ENCODE peak calls at places on chromosomes 6 and 20, in five cellular contexts. B is PC-3, A is sigmoid colon, C is small intestine, D is cardiac muscle cell. S is an unnamed sample.

GRCh38 chr6:140817176-140817575 is 1315.5 kb upstream of the GJE1 start:
- DNase-seq in B (no peak), A (no peak), C (no peak), D (no peak), S (no peak)

GRCh38 chr6:38773338-38773737 is 58.2 kb downstream of the DNAH8 start:
- DNase-seq in B (peak; percentile 62), A (no peak), C (peak; percentile 18), D (peak; percentile 3), S (no peak)

GRCh38 chr6:146246028-146246427 is 217.2 kb downstream of the GRM1 start:
- DNase-seq in B (no peak), A (no peak), C (no peak), D (peak; percentile 6), S (no peak)

GRCh38 chr20:11020712-11021111 is 346.9 kb upstream of the JAG1 start:
- DNase-seq in B (peak; percentile 49), A (no peak), C (no peak), D (no peak), S (no peak)

GRCh38 chr6:169398342-169399105 is 144.9 kb upstream of the THBS2 start:
- DNase-seq in B (no peak), A (no peak), C (no peak), D (no peak), S (no peak)

GRCh38 chr6:41705996-41706835 is 29.2 kb downstream of the TFEB start:
- DNase-seq in B (peak; percentile 40), A (peak; percentile 93), C (no peak), D (peak; percentile 90), S (peak; percentile 87)

GRCh38 chr20:38791940-38792339 is 13.6 kb upstream of the PPP1R16B start:
- DNase-seq in B (no peak), A (no peak), C (no peak), D (no peak), S (no peak)

GRCh38 chr6:101883398-101883975 is 490.0 kb downstream of the GRIK2 start:
- DNase-seq in B (no peak), A (no peak), C (no peak), D (peak; percentile 8), S (no peak)

GRCh38 chr6:148747493-148748160 is 797 bp downstream of the UST start:
- DNase-seq in B (peak; percentile 40), A (peak; percentile 78), C (peak; percentile 30), D (peak; percentile 69), S (peak; percentile 64)

GRCh38 chr6:166761801-166762200 is 134.8 kb upstream of the RPS6KA2 start:
- DNase-seq in B (no peak), A (no peak), C (no peak), D (no peak), S (no peak)

GRCh38 chr6:138824482-138825134 is 28.7 kb downstream of the ECT2L start:
- DNase-seq in B (no peak), A (no peak), C (no peak), D (no peak), S (no peak)

GRCh38 chr20:25148181-25148981 is 47.1 kb upstream of the ENTPD6 start:
- DNase-seq in B (no peak), A (peak; percentile 85), C (peak; percentile 10), D (peak; percentile 12), S (peak; percentile 53)

GRCh38 chr6:1215023-1215422 is 96.9 kb upstream of the FOXQ1 start:
- DNase-seq in B (no peak), A (no peak), C (no peak), D (no peak), S (no peak)

GRCh38 chr6:141203902-141204575 is 928.7 kb upstream of the GJE1 start:
- DNase-seq in B (no peak), A (no peak), C (no peak), D (no peak), S (no peak)

GRCh38 chr6:137269803-137270202 is 50.6 kb upstream of the IFNGR1 start:
- DNase-seq in B (no peak), A (no peak), C (no peak), D (no peak), S (no peak)

GRCh38 chr20:23926941-23927872 is 47.7 kb upstream of the CST5 start:
- DNase-seq in B (no peak), A (no peak), C (no peak), D (no peak), S (no peak)

GRCh38 chr6:39068391-39068790 is 19.8 kb downstream of the GLP1R start:
- DNase-seq in B (no peak), A (peak; percentile 15), C (no peak), D (no peak), S (no peak)

GRCh38 chr6:167087857-167088256 is 35.0 kb upstream of the CCR6 start:
- DNase-seq in B (no peak), A (no peak), C (no peak), D (no peak), S (no peak)

GRCh38 chr20:10855031-10855430 is 181.2 kb upstream of the JAG1 start:
- DNase-seq in B (no peak), A (no peak), C (no peak), D (no peak), S (no peak)

GRCh38 chr6:158044525-158044888 is 62.8 kb downstream of the SYNJ2 start:
- DNase-seq in B (no peak), A (no peak), C (peak; percentile 32), D (no peak), S (no peak)

GRCh38 chr6:53735896-53736295 is 58.9 kb upstream of the LRRC1 start:
- DNase-seq in B (no peak), A (no peak), C (peak; percentile 42), D (no peak), S (no peak)

GRCh38 chr6:169427856-169428255 is 174.2 kb upstream of the THBS2 start:
- DNase-seq in B (no peak), A (peak; percentile 74), C (no peak), D (no peak), S (no peak)

GRCh38 chr6:53483423-53484353 is 61.2 kb downstream of the GCLC start:
- DNase-seq in B (peak; percentile 36), A (no peak), C (no peak), D (peak; percentile 46), S (peak; percentile 42)

GRCh38 chr6:44016131-44016870 is 111.0 kb downstream of the MRPL14 start:
- DNase-seq in B (no peak), A (peak; percentile 36), C (no peak), D (no peak), S (no peak)

GRCh38 chr6:138569970-138570715 is 70.8 kb upstream of the NHSL1 start:
- DNase-seq in B (no peak), A (no peak), C (no peak), D (no peak), S (no peak)

GRCh38 chr6:12196326-12196936 is 93.7 kb upstream of the EDN1 start:
- DNase-seq in B (peak; percentile 57), A (no peak), C (no peak), D (no peak), S (no peak)

GRCh38 chr6:122071950-122072647 is 327.4 kb upstream of the HSF2 start:
- DNase-seq in B (no peak), A (no peak), C (no peak), D (no peak), S (no peak)

GRCh38 chr6:44474643-44475042 is 87.1 kb downstream of the CDC5L start:
- DNase-seq in B (peak; percentile 74), A (no peak), C (no peak), D (no peak), S (no peak)

GRCh38 chr6:130903007-130903406 is 75.8 kb downstream of the SMLR1 start:
- DNase-seq in B (no peak), A (no peak), C (no peak), D (no peak), S (no peak)

GRCh38 chr6:156617376-156617775 is 159.8 kb upstream of the ARID1B start:
- DNase-seq in B (no peak), A (no peak), C (peak; percentile 99), D (peak; percentile 43), S (peak; percentile 63)

GRCh38 chr6:79158856-79159516 is 75.5 kb downstream of the HMGN3 start:
- DNase-seq in B (peak; percentile 2), A (no peak), C (no peak), D (no peak), S (no peak)

GRCh38 chr6:30555428-30556005 is 772 bp downstream of the GNL1 start:
- DNase-seq in B (no peak), A (peak; percentile 87), C (no peak), D (peak; percentile 75), S (peak; percentile 90)

GRCh38 chr20:60903325-60903958 is 348.6 kb upstream of the CDH4 start:
- DNase-seq in B (no peak), A (no peak), C (no peak), D (no peak), S (no peak)
- H3K4me1 ChIP-seq in B (no peaks in the 10 kb centered on the region), A (no peaks in the 10 kb centered on the region), C (no peaks in the 10 kb centered on the region), D (no peaks in the 10 kb centered on the region), S (no peaks in the 10 kb centered on the region)

GRCh38 chr6:17032595-17033591 is 69.0 kb upstream of the STMND1 start:
- DNase-seq in B (peak; percentile 91), A (peak; percentile 91), C (peak; percentile 14), D (no peak), S (no peak)

GRCh38 chr6:17027441-17027840 is 74.4 kb upstream of the STMND1 start:
- DNase-seq in B (no peak), A (no peak), C (no peak), D (no peak), S (no peak)

GRCh38 chr6:17035257-17035757 is 66.5 kb upstream of the STMND1 start:
- DNase-seq in B (no peak), A (no peak), C (peak; percentile 13), D (no peak), S (no peak)

GRCh38 chr6:17035994-17036393 is 65.9 kb upstream of the STMND1 start:
- DNase-seq in B (no peak), A (no peak), C (no peak), D (no peak), S (no peak)

GRCh38 chr6:17031961-17032360 is 69.9 kb upstream of the STMND1 start:
- DNase-seq in B (no peak), A (no peak), C (no peak), D (no peak), S (no peak)
- H3K27ac ChIP-seq in B (peak overlapping the region; percentile 87), A (peak overlapping the region; percentile 78), C (no peak overlapping the region), D (no peak overlapping the region), S (no peak overlapping the region)

GRCh38 chr6:15435468-15435867 is 189.6 kb downstream of the JARID2 start:
- DNase-seq in B (peak; percentile 13), A (no peak), C (no peak), D (no peak), S (no peak)
- H3K4me1 ChIP-seq in B (peaks cover 36% of the 10 kb centered on the region), A (peaks cover 30% of the 10 kb centered on the region), C (peaks cover 39% of the 10 kb centered on the region), D (peaks cover 56% of the 10 kb centered on the region), S (peaks cover 68% of the 10 kb centered on the region)

DNA sequence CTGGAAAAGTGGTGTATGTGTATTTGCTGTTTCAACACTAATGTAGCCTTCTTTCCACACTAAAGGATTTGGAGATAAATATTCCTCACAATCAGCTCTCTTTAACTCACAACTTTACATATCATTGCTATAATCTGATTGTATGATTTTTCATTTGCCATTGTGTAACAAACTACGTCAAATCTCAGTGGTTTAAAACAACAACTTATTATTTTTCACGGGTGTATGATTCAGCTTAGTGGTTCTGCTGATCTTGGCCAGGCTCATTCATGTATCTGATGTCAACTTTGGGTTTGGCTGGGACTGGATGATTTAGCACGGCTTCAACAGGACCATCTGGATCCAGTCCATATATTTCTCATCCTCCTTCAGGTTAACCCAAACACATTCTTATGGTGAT is 55.4 kb upstream of the TMX4 start:
- DNase-seq in B (no peak), A (no peak), C (no peak), D (no peak), S (no peak)
- H3K27ac ChIP-seq in B (no peak overlapping the region), A (peak overlapping the region; percentile 74), C (no peak overlapping the region), D (no peak overlapping the region), S (no peak overlapping the region)

S was measured in upper lobe of left lung.